ENCODE peak calls at places on chromosome 19, in nine cellular contexts. S, J, R, P, G, K, Z, E and X are unnamed samples.
A peak's percentile ranks its signal among the peaks of the same experiment; 100 is the strongest.

GRCh38 chr19:10005632-10006334 is 4.5 kb downstream of the COL5A3 start:
- DNase-seq in S (no peak), R (no peak), J (no peak), Z (no peak), K (no peak), E (no peak), P (no peak), G (no peak), X (no peak)

GRCh38 chr19:38173324-38174041 is 50.5 kb downstream of the DPF1 start:
- DNase-seq in G (no peak), E (peak; percentile 86), J (no peak), S (peak; percentile 96), K (peak; percentile 82), P (no peak), Z (peak; percentile 4), R (peak; percentile 36), X (peak; percentile 38)

GRCh38 chr19:18290250-18291018 is 9.0 kb upstream of the JUND start:
- DNase-seq in J (no peak), G (no peak), Z (no peak), K (no peak), E (no peak), S (peak; percentile 39), P (peak; percentile 54), R (peak; percentile 52), X (no peak)

GRCh38 chr19:39550197-39550596 is 10.2 kb upstream of the EID2 start:
- DNase-seq in S (no peak), J (no peak), K (no peak), P (no peak), Z (no peak), R (no peak), G (no peak), E (no peak), X (no peak)

GRCh38 chr19:10419646-10420443 is 493 bp upstream of the PDE4A start:
- DNase-seq in K (no peak), E (no peak), R (peak; percentile 61), J (no peak), S (peak; percentile 71), P (peak; percentile 98), G (no peak), Z (peak; percentile 50), X (no peak)

GRCh38 chr19:44823373-44823698 is 14.4 kb downstream of the BCAM start:
- DNase-seq in S (no peak), J (no peak), R (no peak), Z (no peak), K (no peak), G (no peak), E (no peak), P (no peak), X (no peak)

GRCh38 chr19:2867025-2867991 is at the start of gene ZNF556:
- DNase-seq in Z (no peak), K (no peak), R (no peak), G (no peak), S (peak; percentile 12), E (no peak), P (peak; percentile 47), J (no peak), X (no peak)

GRCh38 chr19:42388851-42389489 is 1.1 kb downstream of the CNFN start:
- DNase-seq in G (no peak), E (no peak), S (no peak), P (no peak), Z (no peak), R (no peak), J (no peak), K (no peak), X (no peak)

GRCh38 chr19:13884726-13885591 is 8.0 kb downstream of the NANOS3 start:
- DNase-seq in Z (no peak), J (peak; percentile 82), G (peak; percentile 35), K (no peak), R (no peak), S (no peak), E (no peak), P (no peak), X (peak; percentile 67)

DNA sequence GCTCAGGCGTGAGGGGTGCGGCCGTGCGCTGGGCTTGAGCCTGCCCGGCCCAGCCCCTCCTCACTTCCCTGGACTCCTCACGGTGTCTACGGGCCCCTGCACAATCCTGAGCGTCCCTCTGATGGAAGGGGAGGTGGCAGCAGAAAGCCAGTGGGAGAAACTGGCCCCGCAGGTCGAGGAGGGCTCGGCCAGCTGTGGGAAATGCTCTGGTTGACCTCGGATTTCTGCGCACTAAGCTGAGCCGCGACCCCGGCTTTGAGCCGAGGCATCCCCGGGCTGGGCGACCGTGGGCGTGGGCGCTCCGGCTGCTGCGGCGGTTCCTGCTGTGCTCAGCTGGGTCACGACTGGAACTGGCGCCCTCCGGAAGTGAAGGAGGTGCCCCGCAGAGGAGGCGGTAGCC is 70.1 kb downstream of the ZNF208 start:
- DNase-seq in S (no peak), E (no peak), R (no peak), Z (no peak), P (no peak), G (no peak), J (no peak), K (no peak), X (no peak)
- H3K4me3 ChIP-seq in S (no peak overlapping the region), E (no peak overlapping the region), R (no peak overlapping the region), Z (no peak overlapping the region), P (no peak overlapping the region), G (no peak overlapping the region), J (no peak overlapping the region), K (no peak overlapping the region), X (no peak overlapping the region)

DNA sequence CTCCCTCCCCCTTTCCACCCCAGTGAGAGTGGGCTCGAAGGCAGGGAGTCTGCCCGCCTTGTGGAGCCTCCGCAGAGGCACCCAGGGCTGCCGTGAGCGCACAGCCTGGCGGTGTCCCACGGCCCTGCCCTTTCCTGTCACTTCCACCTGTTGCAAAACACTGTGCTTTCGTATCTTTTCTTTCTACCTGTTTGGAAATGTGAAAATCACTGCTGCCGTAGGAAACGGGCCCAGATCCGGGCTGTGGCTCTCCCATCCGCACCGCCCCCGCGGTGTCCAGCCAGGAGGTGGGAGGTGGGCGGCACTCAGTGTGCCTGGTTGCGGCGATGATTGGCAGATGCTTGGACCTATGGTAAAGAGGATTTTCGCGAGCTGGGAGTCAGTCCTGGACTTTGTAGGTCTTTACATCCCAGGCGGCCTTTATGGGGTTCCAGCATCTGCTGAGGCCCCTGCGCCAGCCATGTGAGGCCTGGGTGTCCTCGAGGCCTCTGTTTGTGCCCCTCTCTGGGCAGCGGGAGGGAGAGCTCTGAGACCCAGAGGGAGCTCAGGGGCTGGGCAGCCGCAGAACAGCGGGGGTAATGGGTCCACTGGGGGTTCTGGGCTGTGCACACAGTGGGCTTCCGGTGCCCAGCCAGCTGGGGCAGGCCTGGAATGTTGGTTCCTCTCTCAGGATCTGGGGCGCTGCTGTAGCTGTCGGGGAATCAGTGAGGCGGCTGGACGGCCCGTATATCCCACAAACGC is 6.1 kb downstream of the STK11 start:
- DNase-seq in S (no peak), R (no peak), K (peak; percentile 64), J (peak; percentile 82), G (no peak), P (peak; percentile 83), Z (no peak), E (peak; percentile 33), X (no peak)
- H3K27ac ChIP-seq in S (no peak overlapping the region), R (no peak overlapping the region), K (peak overlapping the region; percentile 93), J (peak overlapping the region; percentile 42), G (peak overlapping the region; percentile 68), P (no peak overlapping the region), Z (no peak overlapping the region), E (peak overlapping the region; percentile 6), X (no peak overlapping the region)

GRCh38 chr19:43468354-43469159 is 3.1 kb upstream of the LYPD3 start:
- DNase-seq in R (no peak), J (no peak), Z (no peak), P (no peak), S (no peak), E (no peak), K (no peak), G (no peak), X (no peak)
- H3K4me1 ChIP-seq in R (peaks cover 18% of the 10 kb centered on the region), J (no peaks in the 10 kb centered on the region), Z (peaks cover 3% of the 10 kb centered on the region), P (no peaks in the 10 kb centered on the region), S (peaks cover 7% of the 10 kb centered on the region), E (peaks cover 9% of the 10 kb centered on the region), K (peaks cover 22% of the 10 kb centered on the region), G (peaks cover 6% of the 10 kb centered on the region), X (no peaks in the 10 kb centered on the region)

DNA sequence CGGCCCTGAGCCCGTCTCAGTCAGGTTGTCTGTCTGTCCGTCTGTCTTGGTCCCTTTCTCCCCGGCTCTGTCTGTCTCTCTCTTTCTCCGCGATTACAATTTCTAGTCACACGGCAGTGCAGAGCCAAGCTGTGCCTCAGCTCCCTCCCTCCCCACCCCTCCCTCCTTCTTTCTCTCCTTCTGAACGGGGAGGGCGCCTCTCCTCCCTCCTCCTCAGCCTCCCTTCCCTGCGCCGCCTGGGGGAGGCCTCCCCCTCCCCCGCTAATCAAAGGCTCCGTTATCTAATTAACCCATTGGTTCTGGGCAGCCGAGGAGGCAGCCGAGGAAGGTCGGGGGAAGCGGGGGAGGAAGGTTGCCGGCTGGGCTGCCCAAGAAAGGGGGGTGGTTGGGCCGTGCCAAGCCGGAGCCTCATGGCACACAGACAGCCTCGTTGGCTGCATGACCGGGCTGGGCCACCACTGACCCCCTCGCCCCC is 16.5 kb downstream of the LRRC4B start:
- DNase-seq in K (no peak), R (no peak), P (peak; percentile 58), E (no peak), J (no peak), S (peak; percentile 18), Z (no peak), G (no peak), X (no peak)
- H3K4me3 ChIP-seq in K (no peak overlapping the region), R (no peak overlapping the region), P (peak overlapping the region; percentile 70), E (peak overlapping the region; percentile 15), J (no peak overlapping the region), S (no peak overlapping the region), Z (no peak overlapping the region), G (no peak overlapping the region), X (no peak overlapping the region)

GRCh38 chr19:48510421-48511268 is 990 bp downstream of the LMTK3 start:
- DNase-seq in S (peak; percentile 73), E (peak; percentile 75), Z (peak; percentile 52), R (peak; percentile 39), G (peak; percentile 44), J (peak; percentile 73), K (no peak), P (peak; percentile 91), X (peak; percentile 64)
- H3K27ac ChIP-seq in S (no peak overlapping the region), E (no peak overlapping the region), Z (no peak overlapping the region), R (no peak overlapping the region), G (no peak overlapping the region), J (no peak overlapping the region), K (no peak overlapping the region), P (no peak overlapping the region), X (no peak overlapping the region)

GRCh38 chr19:47503823-47504145 is 11.1 kb downstream of the NAPA start:
- DNase-seq in Z (no peak), J (no peak), E (no peak), P (no peak), G (no peak), R (no peak), S (no peak), K (no peak), X (no peak)
- H3K4me1 ChIP-seq in Z (no peaks in the 10 kb centered on the region), J (peaks cover 12% of the 10 kb centered on the region), E (peaks cover 30% of the 10 kb centered on the region), P (no peaks in the 10 kb centered on the region), G (peaks cover 13% of the 10 kb centered on the region), R (no peaks in the 10 kb centered on the region), S (peaks cover 15% of the 10 kb centered on the region), K (no peaks in the 10 kb centered on the region), X (peaks cover 24% of the 10 kb centered on the region)